ENCODE peak calls at places on chromosome 15, in nine cellular contexts. One of them, this sample, is unnamed.

GRCh38 chr15:74170083-74170844 is 3.2 kb upstream of the ISLR start:
- DNase-seq in heart left ventricle: no peak
- DNase-seq in transverse colon: no peak
- DNase-seq in breast epithelium: no peak
- DNase-seq in testis: peak; percentile 11
- DNase-seq in lower leg skin: no peak
- DNase-seq in IMR-90: no peak
- DNase-seq in body of pancreas: no peak
- DNase-seq in adrenal gland: no peak
- DNase-seq in this sample: no peak

GRCh38 chr15:65839354-65839901 is 29.9 kb upstream of the RAB11A start:
- DNase-seq in heart left ventricle: no peak
- DNase-seq in transverse colon: no peak
- DNase-seq in breast epithelium: no peak
- DNase-seq in testis: no peak
- DNase-seq in lower leg skin: no peak
- DNase-seq in IMR-90: no peak
- DNase-seq in body of pancreas: no peak
- DNase-seq in adrenal gland: no peak
- DNase-seq in this sample: peak; percentile 73

GRCh38 chr15:63610209-63610841 is 13.1 kb downstream of the FBXL22 start:
- DNase-seq in heart left ventricle: no peak
- DNase-seq in transverse colon: peak; percentile 78
- DNase-seq in breast epithelium: peak; percentile 60
- DNase-seq in testis: peak; percentile 77
- DNase-seq in lower leg skin: peak; percentile 60
- DNase-seq in IMR-90: peak; percentile 82
- DNase-seq in body of pancreas: peak; percentile 67
- DNase-seq in adrenal gland: peak; percentile 75
- DNase-seq in this sample: peak; percentile 81

GRCh38 chr15:66138096-66138783 is 115.3 kb downstream of the MEGF11 start:
- DNase-seq in heart left ventricle: no peak
- DNase-seq in transverse colon: no peak
- DNase-seq in breast epithelium: no peak
- DNase-seq in testis: peak; percentile 70
- DNase-seq in lower leg skin: no peak
- DNase-seq in IMR-90: no peak
- DNase-seq in body of pancreas: peak; percentile 24
- DNase-seq in adrenal gland: no peak
- DNase-seq in this sample: no peak

GRCh38 chr15:85750319-85750806 is 44.4 kb downstream of the KLHL25 start:
- DNase-seq in heart left ventricle: peak; percentile 89
- DNase-seq in transverse colon: peak; percentile 33
- DNase-seq in breast epithelium: peak; percentile 88
- DNase-seq in testis: peak; percentile 92
- DNase-seq in lower leg skin: no peak
- DNase-seq in IMR-90: peak; percentile 8
- DNase-seq in body of pancreas: peak; percentile 38
- DNase-seq in adrenal gland: no peak
- DNase-seq in this sample: no peak

GRCh38 chr15:89335289-89336041 is 841 bp upstream of the POLG start:
- DNase-seq in heart left ventricle: peak; percentile 63
- DNase-seq in transverse colon: peak; percentile 43
- DNase-seq in breast epithelium: peak; percentile 36
- DNase-seq in testis: peak; percentile 50
- DNase-seq in lower leg skin: no peak
- DNase-seq in IMR-90: no peak
- DNase-seq in body of pancreas: no peak
- DNase-seq in adrenal gland: no peak
- DNase-seq in this sample: no peak

GRCh38 chr15:55588070-55588817 is at the start of gene PYGO1:
- DNase-seq in heart left ventricle: peak; percentile 80
- DNase-seq in transverse colon: peak; percentile 19
- DNase-seq in breast epithelium: no peak
- DNase-seq in testis: peak; percentile 68
- DNase-seq in lower leg skin: peak; percentile 18
- DNase-seq in IMR-90: peak; percentile 62
- DNase-seq in body of pancreas: peak; percentile 54
- DNase-seq in adrenal gland: peak; percentile 56
- DNase-seq in this sample: peak; percentile 82

GRCh38 chr15:49331951-49332350 is 91.1 kb upstream of the FGF7 start:
- DNase-seq in heart left ventricle: no peak
- DNase-seq in transverse colon: no peak
- DNase-seq in breast epithelium: no peak
- DNase-seq in testis: no peak
- DNase-seq in lower leg skin: no peak
- DNase-seq in IMR-90: peak; percentile 49
- DNase-seq in body of pancreas: no peak
- DNase-seq in adrenal gland: no peak
- DNase-seq in this sample: no peak

DNA sequence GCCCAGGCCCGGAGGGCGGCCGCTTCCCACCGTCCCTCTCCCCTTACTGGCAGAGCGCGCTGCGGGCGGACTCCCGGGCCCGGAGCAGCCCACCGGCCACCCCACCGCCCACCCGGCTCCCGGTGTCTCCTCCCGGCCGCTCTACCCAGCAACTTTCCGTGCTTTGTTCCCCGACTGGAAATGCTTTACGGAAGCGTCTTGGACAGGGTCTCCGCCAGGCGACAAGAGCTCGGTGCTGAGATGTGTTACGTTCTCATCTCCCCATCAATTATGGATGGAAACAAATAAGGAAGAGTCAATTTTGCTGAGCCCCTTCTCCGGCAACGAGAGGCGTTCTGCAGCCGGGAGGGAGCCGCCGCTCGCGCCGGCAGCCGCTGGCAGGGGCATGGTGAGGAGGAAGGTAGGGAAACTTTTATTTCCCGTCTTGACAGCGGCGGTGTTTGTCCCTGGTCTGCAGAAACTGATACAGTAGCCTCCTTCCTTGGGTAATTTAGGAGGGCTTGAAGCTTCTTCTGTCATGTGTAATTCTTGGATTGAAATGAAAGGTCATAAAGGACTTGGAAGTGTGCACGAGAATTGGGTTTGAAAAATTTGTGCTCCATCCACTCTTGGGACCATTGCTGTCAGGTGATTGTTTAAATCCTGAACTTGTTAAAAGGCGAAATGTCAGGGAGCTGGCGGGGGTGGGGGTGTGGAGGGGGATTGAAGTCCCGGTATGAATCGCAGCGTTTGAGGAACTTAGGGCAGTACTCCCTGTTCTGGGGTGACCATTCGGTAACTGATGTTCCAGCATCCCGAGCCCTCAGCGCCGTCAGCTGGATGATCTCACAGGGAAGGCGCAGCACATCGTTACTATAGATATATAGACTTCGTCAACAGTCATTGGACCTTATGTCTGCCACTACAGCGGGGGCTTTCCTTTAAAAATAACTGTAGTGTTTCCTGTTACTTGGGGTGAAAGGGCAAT is 1.5 kb downstream of the SEMA6D start:
- DNase-seq in heart left ventricle: peak; percentile 61
- DNase-seq in transverse colon: peak; percentile 45
- DNase-seq in breast epithelium: no peak
- DNase-seq in testis: peak; percentile 61
- DNase-seq in lower leg skin: no peak
- DNase-seq in IMR-90: peak; percentile 54
- DNase-seq in body of pancreas: peak; percentile 25
- DNase-seq in adrenal gland: peak; percentile 27
- DNase-seq in this sample: no peak
- TF ChIP-seq POLR2A in heart left ventricle: no peak
- TF ChIP-seq POLR2A in transverse colon: no peak
- TF ChIP-seq POLR2A in breast epithelium: no peak
- TF ChIP-seq POLR2A in testis: no peak
- TF ChIP-seq POLR2A in lower leg skin: no peak
- TF ChIP-seq POLR2A in IMR-90: no peak
- TF ChIP-seq POLR2A in body of pancreas: no peak
- TF ChIP-seq POLR2A in adrenal gland: no peak
- TF ChIP-seq POLR2A in this sample: no peak

GRCh38 chr15:56984681-56985515 is 66.5 kb downstream of the TCF12 start:
- DNase-seq in heart left ventricle: no peak
- DNase-seq in transverse colon: no peak
- DNase-seq in breast epithelium: no peak
- DNase-seq in testis: no peak
- DNase-seq in lower leg skin: no peak
- DNase-seq in IMR-90: peak; percentile 48
- DNase-seq in body of pancreas: no peak
- DNase-seq in adrenal gland: no peak
- DNase-seq in this sample: no peak

GRCh38 chr15:56988219-56988618 is 69.8 kb downstream of the TCF12 start:
- DNase-seq in heart left ventricle: no peak
- DNase-seq in transverse colon: no peak
- DNase-seq in breast epithelium: no peak
- DNase-seq in testis: no peak
- DNase-seq in lower leg skin: no peak
- DNase-seq in IMR-90: no peak
- DNase-seq in body of pancreas: no peak
- DNase-seq in adrenal gland: no peak
- DNase-seq in this sample: no peak

GRCh38 chr15:56985871-56986270 is 67.4 kb downstream of the TCF12 start:
- DNase-seq in heart left ventricle: no peak
- DNase-seq in transverse colon: no peak
- DNase-seq in breast epithelium: no peak
- DNase-seq in testis: no peak
- DNase-seq in lower leg skin: no peak
- DNase-seq in IMR-90: no peak
- DNase-seq in body of pancreas: no peak
- DNase-seq in adrenal gland: no peak
- DNase-seq in this sample: no peak

GRCh38 chr15:56989411-56989924 is 71.0 kb downstream of the TCF12 start:
- DNase-seq in heart left ventricle: no peak
- DNase-seq in transverse colon: no peak
- DNase-seq in breast epithelium: no peak
- DNase-seq in testis: no peak
- DNase-seq in lower leg skin: no peak
- DNase-seq in IMR-90: peak; percentile 17
- DNase-seq in body of pancreas: no peak
- DNase-seq in adrenal gland: no peak
- DNase-seq in this sample: no peak

GRCh38 chr15:56987286-56987685 is 68.8 kb downstream of the TCF12 start:
- DNase-seq in heart left ventricle: no peak
- DNase-seq in transverse colon: no peak
- DNase-seq in breast epithelium: no peak
- DNase-seq in testis: no peak
- DNase-seq in lower leg skin: no peak
- DNase-seq in IMR-90: no peak
- DNase-seq in body of pancreas: no peak
- DNase-seq in adrenal gland: no peak
- DNase-seq in this sample: no peak
- TF ChIP-seq POLR2A in heart left ventricle: no peak
- TF ChIP-seq POLR2A in transverse colon: no peak
- TF ChIP-seq POLR2A in breast epithelium: no peak
- TF ChIP-seq POLR2A in testis: no peak
- TF ChIP-seq POLR2A in lower leg skin: no peak
- TF ChIP-seq POLR2A in IMR-90: no peak
- TF ChIP-seq POLR2A in body of pancreas: no peak
- TF ChIP-seq POLR2A in adrenal gland: no peak
- TF ChIP-seq POLR2A in this sample: no peak

GRCh38 chr15:64702816-64703631 is 72.4 kb downstream of the RBPMS2 start:
- DNase-seq in heart left ventricle: peak; percentile 100
- DNase-seq in transverse colon: peak; percentile 98
- DNase-seq in breast epithelium: peak; percentile 95
- DNase-seq in testis: peak; percentile 98
- DNase-seq in lower leg skin: peak; percentile 94
- DNase-seq in IMR-90: peak; percentile 80
- DNase-seq in body of pancreas: peak; percentile 97
- DNase-seq in adrenal gland: peak; percentile 98
- DNase-seq in this sample: peak; percentile 92
- TF ChIP-seq POLR2A in heart left ventricle: no peak
- TF ChIP-seq POLR2A in transverse colon: peak; percentile 76
- TF ChIP-seq POLR2A in breast epithelium: peak; percentile 10
- TF ChIP-seq POLR2A in testis: no peak
- TF ChIP-seq POLR2A in lower leg skin: no peak
- TF ChIP-seq POLR2A in IMR-90: peak; percentile 83
- TF ChIP-seq POLR2A in body of pancreas: peak; percentile 87
- TF ChIP-seq POLR2A in adrenal gland: peak; percentile 78
- TF ChIP-seq POLR2A in this sample: no peak

GRCh38 chr15:98865397-98866339 is 141.9 kb downstream of the PGPEP1L start:
- DNase-seq in heart left ventricle: peak; percentile 90
- DNase-seq in transverse colon: peak; percentile 79
- DNase-seq in breast epithelium: peak; percentile 58
- DNase-seq in testis: peak; percentile 92
- DNase-seq in lower leg skin: peak; percentile 71
- DNase-seq in IMR-90: peak; percentile 68
- DNase-seq in body of pancreas: peak; percentile 69
- DNase-seq in adrenal gland: peak; percentile 81
- DNase-seq in this sample: peak; percentile 85
- TF ChIP-seq POLR2A in heart left ventricle: no peak
- TF ChIP-seq POLR2A in transverse colon: no peak
- TF ChIP-seq POLR2A in breast epithelium: no peak
- TF ChIP-seq POLR2A in testis: no peak
- TF ChIP-seq POLR2A in lower leg skin: no peak
- TF ChIP-seq POLR2A in IMR-90: peak; percentile 49
- TF ChIP-seq POLR2A in body of pancreas: peak; percentile 2
- TF ChIP-seq POLR2A in adrenal gland: peak; percentile 13
- TF ChIP-seq POLR2A in this sample: no peak

DNA sequence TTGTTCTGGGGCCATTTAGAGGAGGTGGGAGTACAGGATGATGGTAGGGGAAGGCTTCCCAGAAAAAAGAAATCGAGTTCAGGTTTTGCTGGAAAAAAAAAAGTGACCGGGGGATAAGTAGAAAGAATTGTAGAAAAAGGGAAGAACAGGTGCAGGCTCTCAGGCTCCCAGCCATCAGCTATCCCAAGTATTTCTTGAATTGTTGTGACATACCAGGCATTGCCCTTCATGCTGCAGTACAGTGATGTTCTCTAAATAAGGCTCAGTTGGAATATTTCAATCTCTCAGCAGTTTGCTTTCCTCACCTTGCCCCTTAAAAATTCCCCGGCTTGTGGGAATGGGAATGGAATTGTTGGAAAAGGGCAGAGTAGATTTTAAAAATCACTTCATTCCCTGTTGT is 82.5 kb upstream of the RGMA start:
- DNase-seq in heart left ventricle: no peak
- DNase-seq in transverse colon: no peak
- DNase-seq in breast epithelium: no peak
- DNase-seq in testis: no peak
- DNase-seq in lower leg skin: no peak
- DNase-seq in IMR-90: no peak
- DNase-seq in body of pancreas: no peak
- DNase-seq in adrenal gland: no peak
- DNase-seq in this sample: no peak
- TF ChIP-seq POLR2A in heart left ventricle: no peak
- TF ChIP-seq POLR2A in transverse colon: no peak
- TF ChIP-seq POLR2A in breast epithelium: no peak
- TF ChIP-seq POLR2A in testis: no peak
- TF ChIP-seq POLR2A in lower leg skin: no peak
- TF ChIP-seq POLR2A in IMR-90: no peak
- TF ChIP-seq POLR2A in body of pancreas: no peak
- TF ChIP-seq POLR2A in adrenal gland: no peak
- TF ChIP-seq POLR2A in this sample: no peak

This sample was measured in erythroblast.